ENCODE peak calls at places on chromosomes 5 and 9, in five cellular contexts. B is BE2C, F is globus pallidus, U is skeletal muscle cell, R is EL. T is an unnamed sample.
A peak's percentile ranks its signal among the peaks of the same experiment; 100 is the strongest.

GRCh38 chr5:167511-167910 is 23.8 kb upstream of the LRRC14B start:
- DNase-seq in B (peak; percentile 4), F (no peak), U (no peak), R (peak; percentile 23), T (no peak)

GRCh38 chr9:137501457-137501856 is 42.3 kb upstream of the NSMF start:
- DNase-seq in B (no peak), F (no peak), U (no peak), R (no peak), T (no peak)

GRCh38 chr5:146521403-146522106 is 5.6 kb upstream of the GPR151 start:
- DNase-seq in B (no peak), F (no peak), U (no peak), R (no peak), T (no peak)

GRCh38 chr5:141778683-141779082 is 96.7 kb upstream of the ARAP3 start:
- DNase-seq in B (no peak), F (no peak), U (no peak), R (no peak), T (no peak)

GRCh38 chr5:107553063-107553676 is 117.6 kb downstream of the EFNA5 start:
- DNase-seq in B (peak; percentile 51), F (no peak), U (no peak), R (peak; percentile 85), T (no peak)

GRCh38 chr5:171421331-171422262 is 2.1 kb downstream of the FGF18 start:
- DNase-seq in B (no peak), F (no peak), U (no peak), R (no peak), T (no peak)

GRCh38 chr5:144232285-144232684 is 61.6 kb downstream of the KCTD16 start:
- DNase-seq in B (no peak), F (no peak), U (no peak), R (no peak), T (no peak)

GRCh38 chr9:12680341-12680740 is 12.8 kb upstream of the TYRP1 start:
- DNase-seq in B (no peak), F (no peak), U (no peak), R (peak; percentile 82), T (peak; percentile 75)

GRCh38 chr5:174553556-174553955 is 170.8 kb upstream of the MSX2 start:
- DNase-seq in B (no peak), F (peak; percentile 23), U (no peak), R (no peak), T (no peak)

GRCh38 chr9:16888594-16888993 is 18.1 kb upstream of the BNC2 start:
- DNase-seq in B (no peak), F (no peak), U (no peak), R (no peak), T (no peak)